ENCODE peak calls at places on chromosomes 6 and 20, in four cellular contexts. One of them, this sample, is unnamed. For H3K79me1, the result is how much of the 10 kb centered on the place peaks cover.

GRCh38 chr6:5034328-5034727 is 30.5 kb upstream of the RPP40 start:
- DNase-seq in IMR-90: no peak
- DNase-seq in H9: no peak
- DNase-seq in H1: no peak
- DNase-seq in this sample: no peak

GRCh38 chr6:33967966-33968724 is 164.3 kb upstream of the MLN start:
- DNase-seq in IMR-90: no peak
- DNase-seq in H9: peak
- DNase-seq in H1: no peak
- DNase-seq in this sample: peak

GRCh38 chr6:92647630-92648029 is 771.7 kb downstream of the EPHA7 start:
- DNase-seq in IMR-90: no peak
- DNase-seq in H9: no peak
- DNase-seq in H1: no peak
- DNase-seq in this sample: peak

GRCh38 chr6:46903175-46903574 is 18.6 kb downstream of the ADGRF5 start:
- DNase-seq in IMR-90: no peak
- DNase-seq in H9: no peak
- DNase-seq in H1: no peak
- DNase-seq in this sample: peak

GRCh38 chr6:73696990-73697651 is 1.1 kb downstream of the CD109 start:
- DNase-seq in IMR-90: no peak
- DNase-seq in H9: peak
- DNase-seq in H1: no peak
- DNase-seq in this sample: peak

GRCh38 chr6:138222901-138223546 is 4.7 kb upstream of the PBOV1 start:
- DNase-seq in IMR-90: no peak
- DNase-seq in H9: no peak
- DNase-seq in H1: no peak
- DNase-seq in this sample: no peak

GRCh38 chr20:12311102-12311865 is 393.6 kb downstream of the BTBD3 start:
- DNase-seq in IMR-90: no peak
- DNase-seq in H9: no peak
- DNase-seq in H1: no peak
- DNase-seq in this sample: no peak

GRCh38 chr6:127967708-127968107 is 66.8 kb upstream of the THEMIS start:
- DNase-seq in IMR-90: no peak
- DNase-seq in H9: no peak
- DNase-seq in H1: no peak
- DNase-seq in this sample: no peak

GRCh38 chr6:149210376-149210775 is 107.1 kb upstream of the TAB2 start:
- DNase-seq in IMR-90: peak
- DNase-seq in H9: no peak
- DNase-seq in H1: no peak
- DNase-seq in this sample: no peak

GRCh38 chr20:56426926-56427325 is 14.9 kb downstream of the CASS4 start:
- DNase-seq in IMR-90: no peak
- DNase-seq in H9: no peak
- DNase-seq in H1: no peak
- DNase-seq in this sample: no peak

GRCh38 chr20:54622338-54623280 is 147.2 kb downstream of the DOK5 start:
- DNase-seq in IMR-90: peak
- DNase-seq in H9: no peak
- DNase-seq in H1: no peak
- DNase-seq in this sample: no peak

GRCh38 chr6:88609973-88610372 is 353.4 kb downstream of the RNGTT start:
- DNase-seq in IMR-90: no peak
- DNase-seq in H9: no peak
- DNase-seq in H1: no peak
- DNase-seq in this sample: no peak

GRCh38 chr20:3749689-3750639 is 17.5 kb downstream of the HSPA12B start:
- DNase-seq in IMR-90: no peak
- DNase-seq in H9: peak
- DNase-seq in H1: peak
- DNase-seq in this sample: peak

GRCh38 chr20:58048096-58048702 is 180.3 kb downstream of the ANKRD60 start:
- DNase-seq in IMR-90: peak
- DNase-seq in H9: peak
- DNase-seq in H1: peak
- DNase-seq in this sample: peak

GRCh38 chr6:33336495-33336894 is 19.0 kb upstream of the ZBTB22 start:
- DNase-seq in IMR-90: no peak
- DNase-seq in H9: no peak
- DNase-seq in H1: no peak
- DNase-seq in this sample: no peak

GRCh38 chr20:19692685-19693119 is 65.4 kb upstream of the RIN2 start:
- DNase-seq in IMR-90: peak
- DNase-seq in H9: peak
- DNase-seq in H1: peak
- DNase-seq in this sample: peak

GRCh38 chr20:36085686-36086267 is 68.8 kb upstream of the EPB41L1 start:
- DNase-seq in IMR-90: peak
- DNase-seq in H9: peak
- DNase-seq in H1: no peak
- DNase-seq in this sample: peak

GRCh38 chr6:154426997-154427396 is 70.4 kb upstream of the IPCEF1 start:
- DNase-seq in IMR-90: no peak
- DNase-seq in H9: no peak
- DNase-seq in H1: no peak
- DNase-seq in this sample: no peak
- H3K56ac ChIP-seq in IMR-90: no peak
- H3K56ac ChIP-seq in H9: no peak
- H3K56ac ChIP-seq in H1: no peak
- H3K56ac ChIP-seq in this sample: no peak

DNA sequence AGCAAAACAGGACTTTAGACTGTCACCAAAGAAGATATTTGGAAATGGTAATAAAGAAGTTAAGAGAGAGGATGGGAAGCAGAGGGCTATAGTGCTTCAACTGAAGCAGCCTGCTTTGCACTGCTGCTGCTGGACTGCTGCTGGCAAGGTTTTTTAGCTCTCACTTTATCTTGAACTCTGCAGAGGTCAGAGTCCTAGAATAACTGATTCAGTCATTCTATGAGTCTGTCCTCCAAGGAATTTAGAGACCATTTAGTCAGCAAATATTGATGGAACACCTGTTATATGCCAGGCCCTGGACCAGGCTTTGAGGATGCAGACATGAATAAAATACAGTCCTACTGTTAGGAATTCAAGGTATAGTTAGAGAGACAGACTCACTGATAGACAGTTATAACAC is 9.1 kb upstream of the SAYSD1 start:
- DNase-seq in IMR-90: no peak
- DNase-seq in H9: no peak
- DNase-seq in H1: no peak
- DNase-seq in this sample: no peak
- H3K79me1 ChIP-seq in IMR-90: under half
- H3K79me1 ChIP-seq in H9: under half
- H3K79me1 ChIP-seq in H1: under half
- H3K79me1 ChIP-seq in this sample: under half

GRCh38 chr6:41315943-41316342 is 19.5 kb upstream of the NCR2 start:
- DNase-seq in IMR-90: no peak
- DNase-seq in H9: no peak
- DNase-seq in H1: no peak
- DNase-seq in this sample: no peak
- H3K56ac ChIP-seq in IMR-90: no peak
- H3K56ac ChIP-seq in H9: no peak
- H3K56ac ChIP-seq in H1: no peak
- H3K56ac ChIP-seq in this sample: no peak

GRCh38 chr6:43248791-43249190 is 5.5 kb downstream of the TTBK1 start:
- DNase-seq in IMR-90: no peak
- DNase-seq in H9: no peak
- DNase-seq in H1: no peak
- DNase-seq in this sample: no peak
- H3K79me1 ChIP-seq in IMR-90: under half
- H3K79me1 ChIP-seq in H9: under half
- H3K79me1 ChIP-seq in H1: under half
- H3K79me1 ChIP-seq in this sample: under half

GRCh38 chr20:33465536-33466302 is 22.2 kb upstream of the SNTA1 start:
- DNase-seq in IMR-90: no peak
- DNase-seq in H9: no peak
- DNase-seq in H1: no peak
- DNase-seq in this sample: no peak
- H3K56ac ChIP-seq in IMR-90: no peak
- H3K56ac ChIP-seq in H9: no peak
- H3K56ac ChIP-seq in H1: no peak
- H3K56ac ChIP-seq in this sample: no peak

GRCh38 chr20:62127799-62128198 is 5.5 kb downstream of the LSM14B start:
- DNase-seq in IMR-90: no peak
- DNase-seq in H9: no peak
- DNase-seq in H1: no peak
- DNase-seq in this sample: no peak

GRCh38 chr20:62128499-62128898 is 6.2 kb downstream of the LSM14B start:
- DNase-seq in IMR-90: no peak
- DNase-seq in H9: no peak
- DNase-seq in H1: no peak
- DNase-seq in this sample: no peak

GRCh38 chr20:62131560-62132320 is 9.5 kb downstream of the LSM14B start:
- DNase-seq in IMR-90: no peak
- DNase-seq in H9: no peak
- DNase-seq in H1: no peak
- DNase-seq in this sample: no peak

GRCh38 chr20:62132421-62132820 is 10.1 kb downstream of the LSM14B start:
- DNase-seq in IMR-90: no peak
- DNase-seq in H9: no peak
- DNase-seq in H1: no peak
- DNase-seq in this sample: no peak

GRCh38 chr20:62129731-62130531 is 7.7 kb downstream of the LSM14B start:
- DNase-seq in IMR-90: no peak
- DNase-seq in H9: no peak
- DNase-seq in H1: no peak
- DNase-seq in this sample: no peak
- H3K79me1 ChIP-seq in IMR-90: under half
- H3K79me1 ChIP-seq in H9: under half
- H3K79me1 ChIP-seq in H1: under half
- H3K79me1 ChIP-seq in this sample: under half

GRCh38 chr6:3749991-3750323 is 1.6 kb downstream of the PXDC1 start:
- DNase-seq in IMR-90: peak
- DNase-seq in H9: no peak
- DNase-seq in H1: no peak
- DNase-seq in this sample: peak
- H3K56ac ChIP-seq in IMR-90: no peak
- H3K56ac ChIP-seq in H9: no peak
- H3K56ac ChIP-seq in H1: no peak
- H3K56ac ChIP-seq in this sample: peak

GRCh38 chr6:53717571-53717970 is 52.0 kb upstream of the KLHL31 start:
- DNase-seq in IMR-90: no peak
- DNase-seq in H9: no peak
- DNase-seq in H1: no peak
- DNase-seq in this sample: peak

GRCh38 chr6:53712078-53712477 is 46.5 kb upstream of the KLHL31 start:
- DNase-seq in IMR-90: no peak
- DNase-seq in H9: no peak
- DNase-seq in H1: no peak
- DNase-seq in this sample: no peak

GRCh38 chr6:53715434-53715833 is 49.9 kb upstream of the KLHL31 start:
- DNase-seq in IMR-90: peak
- DNase-seq in H9: no peak
- DNase-seq in H1: no peak
- DNase-seq in this sample: no peak

GRCh38 chr6:53714395-53714794 is 48.8 kb upstream of the KLHL31 start:
- DNase-seq in IMR-90: no peak
- DNase-seq in H9: no peak
- DNase-seq in H1: no peak
- DNase-seq in this sample: no peak

GRCh38 chr6:53714888-53715287 is 49.3 kb upstream of the KLHL31 start:
- DNase-seq in IMR-90: no peak
- DNase-seq in H9: no peak
- DNase-seq in H1: no peak
- DNase-seq in this sample: no peak
- H3K79me1 ChIP-seq in IMR-90: under half
- H3K79me1 ChIP-seq in H9: under half
- H3K79me1 ChIP-seq in H1: under half
- H3K79me1 ChIP-seq in this sample: under half

GRCh38 chr20:33024263-33024601 is 7.2 kb upstream of the BPIFB6 start:
- DNase-seq in IMR-90: no peak
- DNase-seq in H9: no peak
- DNase-seq in H1: no peak
- DNase-seq in this sample: no peak

GRCh38 chr20:33023439-33024262 is 7.8 kb upstream of the BPIFB6 start:
- DNase-seq in IMR-90: no peak
- DNase-seq in H9: no peak
- DNase-seq in H1: no peak
- DNase-seq in this sample: no peak

GRCh38 chr20:33020278-33021161 is 10.9 kb upstream of the BPIFB6 start:
- DNase-seq in IMR-90: no peak
- DNase-seq in H9: no peak
- DNase-seq in H1: no peak
- DNase-seq in this sample: no peak

GRCh38 chr20:33022733-33023438 is 8.6 kb upstream of the BPIFB6 start:
- DNase-seq in IMR-90: no peak
- DNase-seq in H9: no peak
- DNase-seq in H1: no peak
- DNase-seq in this sample: no peak

GRCh38 chr20:33021879-33022732 is 9.3 kb upstream of the BPIFB6 start:
- DNase-seq in IMR-90: no peak
- DNase-seq in H9: no peak
- DNase-seq in H1: no peak
- DNase-seq in this sample: no peak
- H3K56ac ChIP-seq in IMR-90: no peak
- H3K56ac ChIP-seq in H9: no peak
- H3K56ac ChIP-seq in H1: no peak
- H3K56ac ChIP-seq in this sample: no peak